ENCODE peak calls at places on chromosomes 16 and 17, in four cellular contexts. I, O, U and H are unnamed samples.
A peak's percentile ranks its signal among the peaks of the same experiment; 100 is the strongest.

GRCh38 chr17:68161644-68162428 is 86.0 kb upstream of the AMZ2 start:
- DNase-seq in I (no peak), O (no peak), U (no peak), H (no peak)

GRCh38 chr16:10081201-10081940 is 100.9 kb downstream of the GRIN2A start:
- DNase-seq in I (peak; percentile 11), O (no peak), U (no peak), H (no peak)

GRCh38 chr17:38702900-38703741 is 2.0 kb upstream of the MLLT6 start:
- DNase-seq in I (peak; percentile 36), O (no peak), U (no peak), H (no peak)

GRCh38 chr16:31402687-31403086 is 9.6 kb downstream of the ITGAD start:
- DNase-seq in I (peak; percentile 30), O (no peak), U (no peak), H (no peak)

GRCh38 chr16:5490499-5490898 is 392.9 kb upstream of the EEF2KMT start:
- DNase-seq in I (no peak), O (peak; percentile 51), U (peak; percentile 79), H (no peak)

GRCh38 chr17:39980402-39981206 is at the start of gene PSMD3:
- DNase-seq in I (peak; percentile 99), O (peak; percentile 91), U (peak; percentile 98), H (peak; percentile 100)

GRCh38 chr17:71500761-71501555 is 619.9 kb upstream of the SOX9 start:
- DNase-seq in I (peak; percentile 30), O (no peak), U (no peak), H (no peak)

GRCh38 chr16:4891886-4892216 is 44.6 kb downstream of the UBN1 start:
- DNase-seq in I (no peak), O (no peak), U (no peak), H (peak; percentile 40)

GRCh38 chr17:74860229-74860998 is 729 bp upstream of the GRIN2C start:
- DNase-seq in I (no peak), O (no peak), U (no peak), H (no peak)

GRCh38 chr16:85631802-85632393 is 18.8 kb downstream of the GSE1 start:
- DNase-seq in I (no peak), O (no peak), U (no peak), H (no peak)

GRCh38 chr16:49713770-49714169 is 142.1 kb downstream of the ZNF423 start:
- DNase-seq in I (no peak), O (no peak), U (no peak), H (no peak)

GRCh38 chr17:41659813-41660212 is 28.9 kb upstream of the EIF1 start:
- DNase-seq in I (peak; percentile 26), O (no peak), U (no peak), H (no peak)